ENCODE peak calls at places on chromosomes 4 and X, in six cellular contexts. B is BJ, U is WTC11, Y is fibroblast of the aortic adventitia, H is heart right ventricle, I is tibial nerve. N is an unnamed sample.

GRCh38 chrX:118520858-118521206 is 25.2 kb downstream of the DOCK11 start:
- DNase-seq in B (no peak), U (no peak), Y (no peak), H (no peak), I (no peak), N (no peak)

GRCh38 chr4:89534356-89534755 is 226.8 kb upstream of the GPRIN3 start:
- DNase-seq in B (no peak), U (no peak), Y (no peak), H (no peak), I (no peak), N (no peak)

GRCh38 chrX:147119088-147119487 is 304.5 kb upstream of the CXorf51A start:
- DNase-seq in B (no peak), U (no peak), Y (no peak), H (no peak), I (no peak), N (no peak)

GRCh38 chr4:6909970-6910339 is 329 bp downstream of the TBC1D14 start:
- DNase-seq in B (no peak), U (no peak), Y (no peak), H (peak; percentile 43), I (no peak), N (peak; percentile 38)

GRCh38 chr4:67713531-67714247 is 12.7 kb upstream of the UBA6 start:
- DNase-seq in B (no peak), U (no peak), Y (peak; percentile 31), H (no peak), I (no peak), N (no peak)

GRCh38 chrX:40201486-40201885 is 103.7 kb upstream of the BCOR start:
- DNase-seq in B (no peak), U (no peak), Y (no peak), H (no peak), I (no peak), N (no peak)

GRCh38 chr4:121156822-121157769 is 7.0 kb downstream of the TNIP3 start:
- DNase-seq in B (no peak), U (peak; percentile 66), Y (peak; percentile 24), H (peak; percentile 15), I (peak; percentile 31), N (peak; percentile 67)

GRCh38 chrX:23118163-23118562 is 118.4 kb downstream of the DDX53 start:
- DNase-seq in B (no peak), U (no peak), Y (no peak), H (no peak), I (no peak), N (no peak)

GRCh38 chr4:42655921-42656735 is 777 bp downstream of the ATP8A1 start:
- DNase-seq in B (no peak), U (peak; percentile 40), Y (no peak), H (peak; percentile 42), I (peak; percentile 20), N (peak; percentile 43)

GRCh38 chrX:123731258-123731986 is 1.4 kb downstream of the THOC2 start:
- DNase-seq in B (no peak), U (no peak), Y (peak; percentile 19), H (no peak), I (no peak), N (no peak)

GRCh38 chr4:121923306-121923705 is 28.6 kb downstream of the TRPC3 start:
- DNase-seq in B (no peak), U (no peak), Y (no peak), H (no peak), I (no peak), N (no peak)

GRCh38 chrX:54193085-54193484 is 10.0 kb upstream of the FAM120C start:
- DNase-seq in B (no peak), U (no peak), Y (no peak), H (no peak), I (no peak), N (no peak)

GRCh38 chrX:39596437-39596836 is 501.3 kb downstream of the BCOR start:
- DNase-seq in B (no peak), U (no peak), Y (no peak), H (no peak), I (no peak), N (no peak)

GRCh38 chrX:56745019-56745418 is 16.0 kb downstream of the NBDY start:
- DNase-seq in B (peak; percentile 22), U (no peak), Y (peak; percentile 66), H (no peak), I (no peak), N (no peak)

GRCh38 chr4:83231620-83232056 is 53.0 kb downstream of the COQ2 start:
- DNase-seq in B (no peak), U (no peak), Y (no peak), H (no peak), I (no peak), N (no peak)

GRCh38 chr4:145804134-145804533 is 124.2 kb downstream of the C4orf51 start:
- DNase-seq in B (peak; percentile 77), U (no peak), Y (peak; percentile 97), H (no peak), I (peak; percentile 38), N (no peak)

GRCh38 chrX:8245411-8245810 is 74.3 kb upstream of the VCX2 start:
- DNase-seq in B (no peak), U (peak; percentile 10), Y (no peak), H (no peak), I (no peak), N (no peak)

GRCh38 chrX:13658602-13659001 is 5.7 kb downstream of the TCEANC start:
- DNase-seq in B (no peak), U (no peak), Y (peak; percentile 84), H (no peak), I (peak; percentile 49), N (no peak)

GRCh38 chrX:44913656-44914531 is 40.9 kb downstream of the KDM6A start:
- DNase-seq in B (no peak), U (no peak), Y (no peak), H (no peak), I (no peak), N (no peak)

DNA sequence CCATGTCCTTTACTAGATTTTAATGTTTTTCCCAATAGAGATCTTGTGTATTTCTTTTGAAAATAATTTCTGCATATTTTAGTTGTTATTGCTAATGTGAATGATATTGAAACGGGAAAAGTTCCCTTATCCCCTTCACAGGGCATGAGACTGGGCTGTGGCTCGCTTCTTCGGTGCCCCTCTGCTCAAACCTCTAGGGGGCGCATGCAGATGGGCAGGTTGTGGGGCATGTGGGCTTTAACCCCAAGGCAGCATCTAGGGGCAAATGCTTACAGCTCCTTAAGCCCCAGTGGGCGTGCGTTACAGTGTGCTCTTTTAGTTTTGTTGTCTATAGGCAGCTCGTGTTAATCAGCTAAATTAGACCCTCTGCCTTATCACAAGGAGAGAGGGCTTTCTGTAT is 194.7 kb downstream of the OPHN1 start:
- DNase-seq in B (no peak), U (peak; percentile 51), Y (no peak), H (no peak), I (no peak), N (peak; percentile 18)
- TF ChIP-seq CTCF in B (peak; percentile 45), U (peak; percentile 39), Y (peak; percentile 47), H (peak; percentile 42), I (peak; percentile 6), N (peak; percentile 55)

GRCh38 chr4:185863946-185864345 is 52.0 kb upstream of the SORBS2 start:
- DNase-seq in B (no peak), U (no peak), Y (no peak), H (no peak), I (no peak), N (no peak)

GRCh38 chr4:185870437-185870836 is 58.4 kb upstream of the SORBS2 start:
- DNase-seq in B (no peak), U (no peak), Y (no peak), H (peak; percentile 52), I (no peak), N (no peak)

GRCh38 chr4:185865901-185866328 is 53.9 kb upstream of the SORBS2 start:
- DNase-seq in B (no peak), U (no peak), Y (peak; percentile 80), H (no peak), I (no peak), N (no peak)

GRCh38 chr4:185868983-185869938 is 57.3 kb upstream of the SORBS2 start:
- DNase-seq in B (no peak), U (no peak), Y (no peak), H (no peak), I (no peak), N (no peak)

DNA sequence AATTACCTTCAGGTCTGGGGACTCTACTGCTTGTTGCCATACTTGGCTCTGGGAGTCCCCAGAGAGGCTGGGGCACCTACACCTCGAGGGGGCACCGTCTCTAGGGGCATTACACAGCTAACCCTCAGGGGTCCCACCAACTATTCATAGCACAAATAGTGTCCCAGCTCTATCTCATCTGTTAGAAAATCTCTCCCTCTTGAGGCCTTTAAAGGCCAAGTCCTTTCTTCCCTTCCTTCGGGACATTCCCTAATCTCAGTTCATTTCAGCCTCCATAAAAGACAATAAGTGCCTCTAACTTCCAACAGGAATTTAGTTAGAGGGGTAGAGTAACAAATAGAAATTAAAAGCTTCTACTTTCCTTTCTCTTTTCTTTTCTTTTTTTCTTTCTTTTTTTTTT is 55.8 kb upstream of the SORBS2 start:
- DNase-seq in B (no peak), U (no peak), Y (no peak), H (no peak), I (no peak), N (no peak)
- TF ChIP-seq CTCF in B (no peak), U (no peak), Y (no peak), H (no peak), I (no peak), N (no peak)

DNA sequence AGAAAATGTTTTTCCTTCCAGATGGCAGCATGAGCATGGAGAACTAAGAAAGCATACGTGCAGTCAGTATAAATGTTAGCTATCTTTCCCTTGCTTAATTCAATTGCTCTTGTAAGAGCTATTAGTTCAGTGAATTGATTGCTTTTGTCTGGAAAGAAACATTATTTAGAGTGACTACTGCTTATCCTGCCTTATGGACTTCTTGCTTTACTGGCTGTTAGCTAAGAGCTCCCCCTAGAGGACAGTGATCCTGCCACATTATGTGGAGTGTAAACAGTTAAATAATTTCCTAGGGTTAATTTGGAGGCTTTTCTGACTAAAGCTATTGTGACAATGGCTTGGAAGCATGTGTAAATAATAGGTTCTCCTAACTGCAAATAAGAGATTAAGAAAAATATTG is 1402.4 kb downstream of the FAM133A start:
- DNase-seq in B (no peak), U (no peak), Y (peak; percentile 51), H (no peak), I (no peak), N (peak; percentile 5)
- TF ChIP-seq CTCF in B (peak; percentile 58), U (peak; percentile 38), Y (peak; percentile 69), H (peak; percentile 53), I (no peak), N (peak; percentile 37)

GRCh38 chrX:46678232-46678631 is 80.7 kb downstream of the SLC9A7 start:
- DNase-seq in B (no peak), U (no peak), Y (no peak), H (no peak), I (no peak), N (no peak)

GRCh38 chrX:46686003-46686645 is 72.8 kb downstream of the SLC9A7 start:
- DNase-seq in B (no peak), U (peak; percentile 22), Y (peak; percentile 68), H (no peak), I (peak; percentile 34), N (peak; percentile 11)

GRCh38 chrX:46687619-46688018 is 71.3 kb downstream of the SLC9A7 start:
- DNase-seq in B (no peak), U (no peak), Y (peak; percentile 37), H (no peak), I (no peak), N (no peak)

GRCh38 chrX:46681849-46682248 is 77.1 kb downstream of the SLC9A7 start:
- DNase-seq in B (no peak), U (no peak), Y (no peak), H (no peak), I (no peak), N (no peak)

DNA sequence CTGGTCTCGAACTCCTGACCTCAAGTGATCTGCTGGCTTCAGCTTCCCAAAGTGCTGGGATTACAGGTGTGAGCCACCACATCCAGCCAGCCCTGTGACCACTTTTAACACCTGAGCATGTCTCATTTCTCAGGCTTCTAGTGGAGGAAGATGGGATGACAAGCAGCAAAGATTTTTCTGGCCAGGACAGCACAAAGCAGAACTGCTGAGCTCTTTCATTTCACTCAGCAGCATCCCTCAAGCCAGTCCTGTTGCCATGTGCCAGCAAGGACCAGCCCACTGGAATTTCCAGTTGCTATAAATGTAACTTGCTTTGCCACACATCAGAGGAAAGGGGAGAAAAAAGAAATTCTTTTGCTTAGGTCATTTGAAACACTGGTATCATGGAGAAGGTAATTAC is 75.9 kb downstream of the SLC9A7 start:
- DNase-seq in B (no peak), U (peak; percentile 9), Y (peak; percentile 39), H (no peak), I (no peak), N (no peak)
- TF ChIP-seq CTCF in B (peak; percentile 2), U (no peak), Y (peak; percentile 26), H (no peak), I (no peak), N (no peak)

N was measured in endothelial cell.